ENCODE peak calls at places on chromosome 9, in ten cellular contexts. W is iris pigment epithelial cell, S is HTR-8/SVneo, D is HT1080, R is WERI-Rb-1, N is H1, V is H7, U is brain microvascular endothelial cell, G is T-helper 1 cell, Z is iPS-NIHi11. Q is an unnamed sample.

GRCh38 chr9:101119206-101119819 is 90.8 kb downstream of the PLPPR1 start:
- DNase-seq in W (peak; percentile 27), S (peak; percentile 7), D (peak; percentile 48), R (peak; percentile 93), N (no peak), V (peak; percentile 47), U (peak; percentile 29), G (peak; percentile 17), Z (peak; percentile 66), Q (no peak)

GRCh38 chr9:4904322-4905134 is 80.5 kb upstream of the JAK2 start:
- DNase-seq in W (peak; percentile 78), S (no peak), D (peak; percentile 24), R (no peak), N (no peak), V (no peak), U (no peak), G (no peak), Z (no peak), Q (no peak)

GRCh38 chr9:10008101-10008799 is 604.6 kb downstream of the PTPRD start:
- DNase-seq in W (no peak), S (no peak), D (no peak), R (no peak), N (no peak), V (peak; percentile 13), U (no peak), G (no peak), Z (peak; percentile 32), Q (no peak)

GRCh38 chr9:133883356-133883755 is 108.8 kb downstream of the VAV2 start:
- DNase-seq in W (no peak), S (no peak), D (no peak), R (no peak), N (no peak), V (no peak), U (no peak), G (no peak), Z (no peak), Q (no peak)

GRCh38 chr9:88238281-88238571 is 100.0 kb upstream of the SPATA31C2 start:
- DNase-seq in W (no peak), S (no peak), D (no peak), R (no peak), N (no peak), V (no peak), U (no peak), G (no peak), Z (no peak), Q (no peak)

GRCh38 chr9:113990570-113990907 is 87.6 kb downstream of the AMBP start:
- DNase-seq in W (no peak), S (no peak), D (no peak), R (no peak), N (no peak), V (peak; percentile 56), U (no peak), G (no peak), Z (no peak), Q (no peak)

GRCh38 chr9:27545471-27545870 is 15.9 kb upstream of the MOB3B start:
- DNase-seq in W (no peak), S (no peak), D (no peak), R (no peak), N (no peak), V (no peak), U (no peak), G (no peak), Z (no peak), Q (no peak)

GRCh38 chr9:115595951-115596742 is 478.2 kb upstream of the TNC start:
- DNase-seq in W (peak; percentile 98), S (no peak), D (peak; percentile 81), R (no peak), N (no peak), V (no peak), U (peak; percentile 96), G (no peak), Z (no peak), Q (no peak)

GRCh38 chr9:15187589-15187988 is 119.4 kb downstream of the TTC39B start:
- DNase-seq in W (no peak), S (no peak), D (no peak), R (no peak), N (no peak), V (no peak), U (no peak), G (no peak), Z (no peak), Q (no peak)

GRCh38 chr9:120886490-120886967 is 9.5 kb upstream of the PHF19 start:
- DNase-seq in W (peak; percentile 23), S (peak; percentile 23), D (peak; percentile 71), R (no peak), N (no peak), V (no peak), U (peak; percentile 23), G (no peak), Z (no peak), Q (no peak)

GRCh38 chr9:136372561-136373299 is 739 bp downstream of the CARD9 start:
- DNase-seq in W (peak; percentile 80), S (peak; percentile 34), D (no peak), R (peak; percentile 74), N (no peak), V (peak; percentile 83), U (peak; percentile 45), G (no peak), Z (peak; percentile 76), Q (no peak)

GRCh38 chr9:114156311-114156657 is 947 bp downstream of the COL27A1 start:
- DNase-seq in W (peak; percentile 54), S (no peak), D (no peak), R (no peak), N (no peak), V (no peak), U (no peak), G (peak; percentile 26), Z (no peak), Q (no peak)

GRCh38 chr9:133067813-133068212 is 6.0 kb downstream of the CEL start:
- DNase-seq in W (no peak), S (no peak), D (no peak), R (no peak), N (no peak), V (no peak), U (no peak), G (no peak), Z (no peak), Q (no peak)

GRCh38 chr9:124182741-124183140 is 75.0 kb upstream of the NEK6 start:
- DNase-seq in W (no peak), S (no peak), D (no peak), R (no peak), N (no peak), V (no peak), U (no peak), G (no peak), Z (no peak), Q (no peak)

GRCh38 chr9:127008076-127008475 is 93.5 kb downstream of the RALGPS1 start:
- DNase-seq in W (no peak), S (no peak), D (no peak), R (no peak), N (no peak), V (no peak), U (no peak), G (no peak), Z (no peak), Q (no peak)

GRCh38 chr9:98602839-98603238 is 105.9 kb downstream of the GABBR2 start:
- DNase-seq in W (no peak), S (no peak), D (no peak), R (peak; percentile 0), N (no peak), V (no peak), U (peak; percentile 16), G (no peak), Z (no peak), Q (no peak)

GRCh38 chr9:69379250-69379982 is 54.4 kb downstream of the ENTREP1 start:
- DNase-seq in W (peak; percentile 74), S (peak; percentile 53), D (peak; percentile 85), R (peak; percentile 27), N (no peak), V (no peak), U (peak; percentile 64), G (no peak), Z (no peak), Q (no peak)

GRCh38 chr9:19516348-19516747 is 107.5 kb downstream of the ACER2 start:
- DNase-seq in W (no peak), S (no peak), D (no peak), R (no peak), N (no peak), V (no peak), U (no peak), G (peak; percentile 47), Z (no peak), Q (no peak)

GRCh38 chr9:33468797-33469621 is 4.7 kb downstream of the NOL6 start:
- DNase-seq in W (no peak), S (no peak), D (no peak), R (no peak), N (no peak), V (peak; percentile 22), U (no peak), G (no peak), Z (no peak), Q (no peak)

GRCh38 chr9:14141736-14142135 is 172.2 kb downstream of the NFIB start:
- DNase-seq in W (no peak), S (no peak), D (no peak), R (no peak), N (no peak), V (no peak), U (no peak), G (no peak), Z (no peak), Q (no peak)

GRCh38 chr9:33425128-33425533 is 22.3 kb downstream of the AQP3 start:
- DNase-seq in W (no peak), S (no peak), D (no peak), R (no peak), N (no peak), V (no peak), U (no peak), G (no peak), Z (no peak), Q (no peak)

GRCh38 chr9:114080773-114081440 is 2.8 kb upstream of the AMBP start:
- DNase-seq in W (no peak), S (no peak), D (no peak), R (no peak), N (no peak), V (no peak), U (no peak), G (no peak), Z (no peak), Q (no peak)

GRCh38 chr9:100354121-100354800 is 1.5 kb upstream of the TEX10 start:
- DNase-seq in W (no peak), S (no peak), D (no peak), R (no peak), N (no peak), V (no peak), U (no peak), G (no peak), Z (no peak), Q (no peak)

GRCh38 chr9:119009253-119009652 is 360.0 kb downstream of the BRINP1 start:
- DNase-seq in W (peak; percentile 42), S (peak; percentile 1), D (peak; percentile 62), R (no peak), N (no peak), V (no peak), U (no peak), G (no peak), Z (peak; percentile 15), Q (peak; percentile 93)

GRCh38 chr9:73269430-73270101 is 117.9 kb downstream of the ANXA1 start:
- DNase-seq in W (peak; percentile 66), S (peak; percentile 1), D (peak; percentile 61), R (no peak), N (no peak), V (no peak), U (no peak), G (no peak), Z (no peak), Q (peak; percentile 35)

GRCh38 chr9:111297061-111297824 is 32.8 kb downstream of the OR2K2 start:
- DNase-seq in W (peak; percentile 47), S (no peak), D (no peak), R (no peak), N (no peak), V (no peak), U (no peak), G (no peak), Z (no peak), Q (no peak)

GRCh38 chr9:131804826-131805225 is 65.0 kb upstream of the RAPGEF1 start:
- DNase-seq in W (no peak), S (no peak), D (no peak), R (no peak), N (no peak), V (no peak), U (no peak), G (no peak), Z (no peak), Q (no peak)

GRCh38 chr9:15512889-15513288 is 2.1 kb upstream of the PSIP1 start:
- DNase-seq in W (no peak), S (no peak), D (no peak), R (no peak), N (peak; percentile 43), V (peak; percentile 62), U (no peak), G (no peak), Z (peak; percentile 45), Q (no peak)